ENCODE peak calls at places on chromosomes 1 and 21, in seven cellular contexts. One of them, this sample, is unnamed.

GRCh38 chr21:42056996-42057689 is 14.0 kb upstream of the UMODL1 start:
- DNase-seq in brain microvascular endothelial cell: peak
- DNase-seq in OCI-LY7: no peak
- DNase-seq in non-pigmented ciliary epithelial cell: peak
- DNase-seq in NCI-H226: no peak
- DNase-seq in CD4-positive, alpha-beta memory T cell: no peak
- DNase-seq in CD8-positive, alpha-beta T cell: no peak
- DNase-seq in this sample: no peak

GRCh38 chr1:246131095-246131494 is 376.0 kb downstream of the SMYD3 start:
- DNase-seq in brain microvascular endothelial cell: no peak
- DNase-seq in OCI-LY7: no peak
- DNase-seq in non-pigmented ciliary epithelial cell: no peak
- DNase-seq in NCI-H226: no peak
- DNase-seq in CD4-positive, alpha-beta memory T cell: no peak
- DNase-seq in CD8-positive, alpha-beta T cell: no peak
- DNase-seq in this sample: no peak

GRCh38 chr1:37478451-37478871 is 4.1 kb downstream of the ZC3H12A start:
- DNase-seq in brain microvascular endothelial cell: peak
- DNase-seq in OCI-LY7: no peak
- DNase-seq in non-pigmented ciliary epithelial cell: no peak
- DNase-seq in NCI-H226: peak
- DNase-seq in CD4-positive, alpha-beta memory T cell: no peak
- DNase-seq in CD8-positive, alpha-beta T cell: peak
- DNase-seq in this sample: no peak

GRCh38 chr1:169475806-169476205 is 9.9 kb downstream of the SLC19A2 start:
- DNase-seq in brain microvascular endothelial cell: no peak
- DNase-seq in OCI-LY7: no peak
- DNase-seq in non-pigmented ciliary epithelial cell: no peak
- DNase-seq in NCI-H226: no peak
- DNase-seq in CD4-positive, alpha-beta memory T cell: no peak
- DNase-seq in CD8-positive, alpha-beta T cell: no peak
- DNase-seq in this sample: no peak

GRCh38 chr21:43667191-43667904 is 8.0 kb downstream of the RRP1B start:
- DNase-seq in brain microvascular endothelial cell: peak
- DNase-seq in OCI-LY7: no peak
- DNase-seq in non-pigmented ciliary epithelial cell: no peak
- DNase-seq in NCI-H226: no peak
- DNase-seq in CD4-positive, alpha-beta memory T cell: no peak
- DNase-seq in CD8-positive, alpha-beta T cell: no peak
- DNase-seq in this sample: no peak

GRCh38 chr1:33470495-33471012 is 1.9 kb upstream of the ZSCAN20 start:
- DNase-seq in brain microvascular endothelial cell: peak
- DNase-seq in OCI-LY7: peak
- DNase-seq in non-pigmented ciliary epithelial cell: peak
- DNase-seq in NCI-H226: peak
- DNase-seq in CD4-positive, alpha-beta memory T cell: peak
- DNase-seq in CD8-positive, alpha-beta T cell: peak
- DNase-seq in this sample: peak

GRCh38 chr1:156598125-156598524 is 3.2 kb downstream of the GPATCH4 start:
- DNase-seq in brain microvascular endothelial cell: no peak
- DNase-seq in OCI-LY7: no peak
- DNase-seq in non-pigmented ciliary epithelial cell: no peak
- DNase-seq in NCI-H226: no peak
- DNase-seq in CD4-positive, alpha-beta memory T cell: no peak
- DNase-seq in CD8-positive, alpha-beta T cell: no peak
- DNase-seq in this sample: no peak

GRCh38 chr1:226711976-226712778 is 26.9 kb downstream of the ITPKB start:
- DNase-seq in brain microvascular endothelial cell: no peak
- DNase-seq in OCI-LY7: peak
- DNase-seq in non-pigmented ciliary epithelial cell: no peak
- DNase-seq in NCI-H226: no peak
- DNase-seq in CD4-positive, alpha-beta memory T cell: peak
- DNase-seq in CD8-positive, alpha-beta T cell: peak
- DNase-seq in this sample: no peak

GRCh38 chr21:14602418-14602987 is 56.4 kb upstream of the SAMSN1 start:
- DNase-seq in brain microvascular endothelial cell: no peak
- DNase-seq in OCI-LY7: peak
- DNase-seq in non-pigmented ciliary epithelial cell: no peak
- DNase-seq in NCI-H226: no peak
- DNase-seq in CD4-positive, alpha-beta memory T cell: no peak
- DNase-seq in CD8-positive, alpha-beta T cell: no peak
- DNase-seq in this sample: peak

GRCh38 chr1:41422306-41422705 is 61.1 kb downstream of the FOXO6 start:
- DNase-seq in brain microvascular endothelial cell: no peak
- DNase-seq in OCI-LY7: no peak
- DNase-seq in non-pigmented ciliary epithelial cell: no peak
- DNase-seq in NCI-H226: no peak
- DNase-seq in CD4-positive, alpha-beta memory T cell: no peak
- DNase-seq in CD8-positive, alpha-beta T cell: no peak
- DNase-seq in this sample: no peak

GRCh38 chr1:51285055-51285454 is 45.3 kb downstream of the TTC39A start:
- DNase-seq in brain microvascular endothelial cell: no peak
- DNase-seq in OCI-LY7: no peak
- DNase-seq in non-pigmented ciliary epithelial cell: no peak
- DNase-seq in NCI-H226: no peak
- DNase-seq in CD4-positive, alpha-beta memory T cell: no peak
- DNase-seq in CD8-positive, alpha-beta T cell: no peak
- DNase-seq in this sample: no peak

GRCh38 chr1:227789042-227789880 is 26.2 kb upstream of the PRSS38 start:
- DNase-seq in brain microvascular endothelial cell: no peak
- DNase-seq in OCI-LY7: no peak
- DNase-seq in non-pigmented ciliary epithelial cell: no peak
- DNase-seq in NCI-H226: no peak
- DNase-seq in CD4-positive, alpha-beta memory T cell: no peak
- DNase-seq in CD8-positive, alpha-beta T cell: no peak
- DNase-seq in this sample: no peak

GRCh38 chr1:150259758-150260669 is 2.4 kb downstream of the CA14 start:
- DNase-seq in brain microvascular endothelial cell: no peak
- DNase-seq in OCI-LY7: no peak
- DNase-seq in non-pigmented ciliary epithelial cell: no peak
- DNase-seq in NCI-H226: peak
- DNase-seq in CD4-positive, alpha-beta memory T cell: no peak
- DNase-seq in CD8-positive, alpha-beta T cell: no peak
- DNase-seq in this sample: peak

GRCh38 chr1:169240449-169241242 is 127.0 kb downstream of the NME7 start:
- DNase-seq in brain microvascular endothelial cell: no peak
- DNase-seq in OCI-LY7: no peak
- DNase-seq in non-pigmented ciliary epithelial cell: no peak
- DNase-seq in NCI-H226: peak
- DNase-seq in CD4-positive, alpha-beta memory T cell: no peak
- DNase-seq in CD8-positive, alpha-beta T cell: no peak
- DNase-seq in this sample: no peak

GRCh38 chr1:119338004-119338403 is 30.6 kb upstream of the HAO2 start:
- DNase-seq in brain microvascular endothelial cell: no peak
- DNase-seq in OCI-LY7: no peak
- DNase-seq in non-pigmented ciliary epithelial cell: no peak
- DNase-seq in NCI-H226: no peak
- DNase-seq in CD4-positive, alpha-beta memory T cell: no peak
- DNase-seq in CD8-positive, alpha-beta T cell: no peak
- DNase-seq in this sample: no peak

GRCh38 chr1:208781391-208782035 is 537.3 kb upstream of the PLXNA2 start:
- DNase-seq in brain microvascular endothelial cell: no peak
- DNase-seq in OCI-LY7: no peak
- DNase-seq in non-pigmented ciliary epithelial cell: no peak
- DNase-seq in NCI-H226: no peak
- DNase-seq in CD4-positive, alpha-beta memory T cell: no peak
- DNase-seq in CD8-positive, alpha-beta T cell: no peak
- DNase-seq in this sample: no peak

GRCh38 chr1:198500026-198500425 is 40.5 kb downstream of the ATP6V1G3 start:
- DNase-seq in brain microvascular endothelial cell: no peak
- DNase-seq in OCI-LY7: no peak
- DNase-seq in non-pigmented ciliary epithelial cell: no peak
- DNase-seq in NCI-H226: no peak
- DNase-seq in CD4-positive, alpha-beta memory T cell: no peak
- DNase-seq in CD8-positive, alpha-beta T cell: no peak
- DNase-seq in this sample: no peak

GRCh38 chr1:79497193-79497773 is 490.8 kb upstream of the ADGRL4 start:
- DNase-seq in brain microvascular endothelial cell: peak
- DNase-seq in OCI-LY7: peak
- DNase-seq in non-pigmented ciliary epithelial cell: peak
- DNase-seq in NCI-H226: peak
- DNase-seq in CD4-positive, alpha-beta memory T cell: no peak
- DNase-seq in CD8-positive, alpha-beta T cell: no peak
- DNase-seq in this sample: peak

GRCh38 chr1:98331718-98332311 is 329.7 kb upstream of the SNX7 start:
- DNase-seq in brain microvascular endothelial cell: no peak
- DNase-seq in OCI-LY7: no peak
- DNase-seq in non-pigmented ciliary epithelial cell: no peak
- DNase-seq in NCI-H226: no peak
- DNase-seq in CD4-positive, alpha-beta memory T cell: no peak
- DNase-seq in CD8-positive, alpha-beta T cell: no peak
- DNase-seq in this sample: no peak

This sample was measured in RPMI8226.